ENCODE peak calls at places on chromosomes 12 and 14, in six cellular contexts. K is pancreas, A is CMK, Y is immature natural killer cell, T is NCI-H2081, M is lower lobe of right lung. G is an unnamed sample.

GRCh38 chr12:116066381-116067230 is 210.9 kb downstream of the MED13L start:
- DNase-seq in A (peak; percentile 18), M (peak; percentile 65), T (peak; percentile 17), Y (peak; percentile 52), K (no peak), G (peak; percentile 60)

GRCh38 chr12:123398177-123398916 is 14.4 kb downstream of the KMT5A start:
- DNase-seq in T (no peak), M (no peak), Y (no peak), A (no peak), K (peak; percentile 62), G (peak; percentile 21)

GRCh38 chr14:60805881-60806569 is 71.5 kb downstream of the MNAT1 start:
- DNase-seq in M (no peak), Y (peak; percentile 1), A (no peak), T (no peak), K (no peak), G (no peak)

GRCh38 chr14:22657861-22658260 is 13.7 kb upstream of the OR6J1 start:
- DNase-seq in M (no peak), Y (no peak), K (no peak), A (no peak), T (no peak), G (no peak)

GRCh38 chr14:95433094-95433478 is 83.4 kb downstream of the SYNE3 start:
- DNase-seq in Y (no peak), M (no peak), K (no peak), A (no peak), T (no peak), G (no peak)

GRCh38 chr12:3083949-3084348 is 6.8 kb downstream of the TSPAN9 start:
- DNase-seq in M (no peak), Y (no peak), A (peak; percentile 57), K (no peak), T (no peak), G (peak; percentile 13)

GRCh38 chr14:77133718-77134338 is 7.8 kb downstream of the ZDHHC22 start:
- DNase-seq in M (peak; percentile 53), T (no peak), Y (peak; percentile 33), A (no peak), K (peak; percentile 83), G (no peak)

GRCh38 chr12:75641031-75641780 is 129.8 kb upstream of the KRR1 start:
- DNase-seq in K (no peak), Y (peak; percentile 56), T (no peak), A (no peak), M (no peak), G (no peak)

GRCh38 chr14:54637829-54638446 is 71.0 kb downstream of the SAMD4A start:
- DNase-seq in Y (no peak), A (no peak), K (no peak), M (no peak), T (no peak), G (no peak)

GRCh38 chr12:27343255-27344000 is 10.8 kb downstream of the BMAL2 start:
- DNase-seq in A (no peak), M (no peak), K (no peak), T (no peak), Y (no peak), G (no peak)

GRCh38 chr12:726281-727140 is 25.9 kb upstream of the WNK1 start:
- DNase-seq in A (no peak), M (no peak), T (no peak), Y (no peak), K (no peak), G (no peak)

GRCh38 chr12:26791328-26791791 is 41.6 kb downstream of the ITPR2 start:
- DNase-seq in Y (no peak), M (no peak), T (no peak), A (no peak), K (no peak), G (no peak)

G was measured in glutamatergic neuron.